ENCODE peak calls at places on chromosomes 4 and X, in seven cellular contexts. One of them, this sample, is unnamed.

GRCh38 chr4:14906805-14907204 is 95.5 kb upstream of the CPEB2 start:
- DNase-seq in left lung: no peak
- DNase-seq in type B pancreatic cell: no peak
- DNase-seq in heart right ventricle: no peak
- DNase-seq in BJ: no peak
- DNase-seq in brain microvascular endothelial cell: no peak
- DNase-seq in kidney epithelial cell: no peak
- DNase-seq in this sample: no peak

GRCh38 chr4:153763404-153763803 is 3.6 kb upstream of the RNF175 start:
- DNase-seq in type B pancreatic cell: no peak
- DNase-seq in left lung: no peak
- DNase-seq in kidney epithelial cell: no peak
- DNase-seq in heart right ventricle: no peak
- DNase-seq in BJ: no peak
- DNase-seq in brain microvascular endothelial cell: no peak
- DNase-seq in this sample: no peak

GRCh38 chrX:37905436-37906147 is 58.2 kb upstream of the DYNLT3 start:
- DNase-seq in BJ: no peak
- DNase-seq in brain microvascular endothelial cell: peak
- DNase-seq in kidney epithelial cell: no peak
- DNase-seq in heart right ventricle: no peak
- DNase-seq in left lung: peak
- DNase-seq in type B pancreatic cell: peak
- DNase-seq in this sample: peak

GRCh38 chr4:8695237-8696219 is 103.0 kb downstream of the CPZ start:
- DNase-seq in BJ: no peak
- DNase-seq in heart right ventricle: no peak
- DNase-seq in brain microvascular endothelial cell: no peak
- DNase-seq in kidney epithelial cell: no peak
- DNase-seq in type B pancreatic cell: peak
- DNase-seq in left lung: no peak
- DNase-seq in this sample: no peak

GRCh38 chrX:151771726-151772125 is 37.2 kb downstream of the CNGA2 start:
- DNase-seq in kidney epithelial cell: no peak
- DNase-seq in BJ: no peak
- DNase-seq in left lung: no peak
- DNase-seq in type B pancreatic cell: peak
- DNase-seq in brain microvascular endothelial cell: no peak
- DNase-seq in heart right ventricle: no peak
- DNase-seq in this sample: no peak

GRCh38 chrX:57265126-57265525 is 21.4 kb upstream of the FAAH2 start:
- DNase-seq in heart right ventricle: no peak
- DNase-seq in BJ: no peak
- DNase-seq in left lung: no peak
- DNase-seq in type B pancreatic cell: no peak
- DNase-seq in kidney epithelial cell: no peak
- DNase-seq in brain microvascular endothelial cell: no peak
- DNase-seq in this sample: no peak

GRCh38 chr4:84678976-84679744 is 96.2 kb downstream of the CDS1 start:
- DNase-seq in BJ: no peak
- DNase-seq in type B pancreatic cell: no peak
- DNase-seq in brain microvascular endothelial cell: no peak
- DNase-seq in left lung: no peak
- DNase-seq in kidney epithelial cell: no peak
- DNase-seq in heart right ventricle: no peak
- DNase-seq in this sample: no peak

GRCh38 chrX:101190736-101191135 is 28.9 kb upstream of the DRP2 start:
- DNase-seq in kidney epithelial cell: no peak
- DNase-seq in BJ: no peak
- DNase-seq in type B pancreatic cell: no peak
- DNase-seq in left lung: no peak
- DNase-seq in brain microvascular endothelial cell: no peak
- DNase-seq in heart right ventricle: no peak
- DNase-seq in this sample: no peak

GRCh38 chr4:155762351-155762750 is 3.5 kb downstream of the GUCY1B1 start:
- DNase-seq in left lung: no peak
- DNase-seq in type B pancreatic cell: no peak
- DNase-seq in brain microvascular endothelial cell: no peak
- DNase-seq in kidney epithelial cell: no peak
- DNase-seq in BJ: no peak
- DNase-seq in heart right ventricle: no peak
- DNase-seq in this sample: no peak

GRCh38 chr4:155639674-155640529 is 26.7 kb upstream of the GUCY1A1 start:
- DNase-seq in brain microvascular endothelial cell: no peak
- DNase-seq in heart right ventricle: no peak
- DNase-seq in left lung: no peak
- DNase-seq in type B pancreatic cell: no peak
- DNase-seq in BJ: no peak
- DNase-seq in kidney epithelial cell: no peak
- DNase-seq in this sample: no peak

GRCh38 chrX:155966876-155967275 is 30.6 kb upstream of the IL9R start:
- DNase-seq in heart right ventricle: no peak
- DNase-seq in brain microvascular endothelial cell: no peak
- DNase-seq in kidney epithelial cell: no peak
- DNase-seq in type B pancreatic cell: no peak
- DNase-seq in BJ: peak
- DNase-seq in left lung: no peak
- DNase-seq in this sample: no peak

GRCh38 chr4:176300036-176300435 is 19.7 kb upstream of the SPCS3 start:
- DNase-seq in type B pancreatic cell: no peak
- DNase-seq in left lung: no peak
- DNase-seq in BJ: no peak
- DNase-seq in brain microvascular endothelial cell: no peak
- DNase-seq in kidney epithelial cell: no peak
- DNase-seq in heart right ventricle: no peak
- DNase-seq in this sample: no peak

GRCh38 chr4:176538217-176538925 is 218.6 kb downstream of the SPCS3 start:
- DNase-seq in BJ: peak
- DNase-seq in left lung: no peak
- DNase-seq in type B pancreatic cell: no peak
- DNase-seq in kidney epithelial cell: peak
- DNase-seq in heart right ventricle: no peak
- DNase-seq in brain microvascular endothelial cell: peak
- DNase-seq in this sample: no peak

GRCh38 chr4:87974856-87975462 is 555 bp upstream of the SPP1 start:
- DNase-seq in brain microvascular endothelial cell: no peak
- DNase-seq in BJ: no peak
- DNase-seq in heart right ventricle: no peak
- DNase-seq in type B pancreatic cell: no peak
- DNase-seq in left lung: peak
- DNase-seq in kidney epithelial cell: peak
- DNase-seq in this sample: no peak

GRCh38 chr4:128862608-128863313 is 53.3 kb downstream of the JADE1 start:
- DNase-seq in left lung: peak
- DNase-seq in heart right ventricle: no peak
- DNase-seq in brain microvascular endothelial cell: no peak
- DNase-seq in BJ: no peak
- DNase-seq in kidney epithelial cell: no peak
- DNase-seq in type B pancreatic cell: no peak
- DNase-seq in this sample: no peak

GRCh38 chrX:1222511-1223252 is 10.2 kb upstream of the CRLF2 start:
- DNase-seq in BJ: no peak
- DNase-seq in left lung: no peak
- DNase-seq in kidney epithelial cell: no peak
- DNase-seq in brain microvascular endothelial cell: peak
- DNase-seq in heart right ventricle: no peak
- DNase-seq in type B pancreatic cell: no peak
- DNase-seq in this sample: no peak

GRCh38 chr4:8323947-8324555 is 54.5 kb downstream of the HTRA3 start:
- DNase-seq in BJ: no peak
- DNase-seq in kidney epithelial cell: no peak
- DNase-seq in heart right ventricle: peak
- DNase-seq in left lung: no peak
- DNase-seq in brain microvascular endothelial cell: no peak
- DNase-seq in type B pancreatic cell: peak
- DNase-seq in this sample: peak

GRCh38 chr4:123699823-123700822 is 303.5 kb downstream of the SPRY1 start:
- DNase-seq in kidney epithelial cell: peak
- DNase-seq in type B pancreatic cell: no peak
- DNase-seq in brain microvascular endothelial cell: peak
- DNase-seq in BJ: peak
- DNase-seq in left lung: no peak
- DNase-seq in heart right ventricle: peak
- DNase-seq in this sample: no peak

GRCh38 chr4:113659127-113659526 is 102.4 kb downstream of the CAMK2D start:
- DNase-seq in type B pancreatic cell: no peak
- DNase-seq in kidney epithelial cell: no peak
- DNase-seq in brain microvascular endothelial cell: no peak
- DNase-seq in heart right ventricle: no peak
- DNase-seq in BJ: no peak
- DNase-seq in left lung: no peak
- DNase-seq in this sample: no peak

GRCh38 chrX:24294619-24295018 is 19.2 kb downstream of the SUPT20HL2 start:
- DNase-seq in brain microvascular endothelial cell: peak
- DNase-seq in kidney epithelial cell: no peak
- DNase-seq in heart right ventricle: no peak
- DNase-seq in left lung: no peak
- DNase-seq in type B pancreatic cell: no peak
- DNase-seq in BJ: no peak
- DNase-seq in this sample: no peak

GRCh38 chr4:186808635-186809018 is 85.0 kb upstream of the FAT1 start:
- DNase-seq in heart right ventricle: no peak
- DNase-seq in type B pancreatic cell: no peak
- DNase-seq in brain microvascular endothelial cell: peak
- DNase-seq in BJ: peak
- DNase-seq in left lung: no peak
- DNase-seq in kidney epithelial cell: peak
- DNase-seq in this sample: no peak

GRCh38 chr4:115325836-115326235 is 212.4 kb upstream of the NDST4 start:
- DNase-seq in kidney epithelial cell: no peak
- DNase-seq in heart right ventricle: no peak
- DNase-seq in brain microvascular endothelial cell: no peak
- DNase-seq in type B pancreatic cell: no peak
- DNase-seq in left lung: no peak
- DNase-seq in BJ: no peak
- DNase-seq in this sample: no peak

GRCh38 chr4:177033130-177033529 is 240.4 kb upstream of the VEGFC start:
- DNase-seq in kidney epithelial cell: no peak
- DNase-seq in left lung: no peak
- DNase-seq in BJ: no peak
- DNase-seq in type B pancreatic cell: no peak
- DNase-seq in brain microvascular endothelial cell: no peak
- DNase-seq in heart right ventricle: no peak
- DNase-seq in this sample: no peak

GRCh38 chrX:145817299-145817665 is 347 bp upstream of the SLITRK2 start:
- DNase-seq in heart right ventricle: no peak
- DNase-seq in kidney epithelial cell: no peak
- DNase-seq in left lung: no peak
- DNase-seq in brain microvascular endothelial cell: no peak
- DNase-seq in BJ: no peak
- DNase-seq in type B pancreatic cell: no peak
- DNase-seq in this sample: no peak
- TF ChIP-seq CTCF in heart right ventricle: no peak
- TF ChIP-seq CTCF in kidney epithelial cell: no peak
- TF ChIP-seq CTCF in left lung: no peak
- TF ChIP-seq CTCF in brain microvascular endothelial cell: no peak
- TF ChIP-seq CTCF in BJ: no peak
- TF ChIP-seq CTCF in type B pancreatic cell: no peak
- TF ChIP-seq CTCF in this sample: no peak

GRCh38 chr4:2008671-2008920 is 178 bp downstream of the NELFA start:
- DNase-seq in left lung: no peak
- DNase-seq in kidney epithelial cell: no peak
- DNase-seq in brain microvascular endothelial cell: no peak
- DNase-seq in BJ: no peak
- DNase-seq in type B pancreatic cell: no peak
- DNase-seq in heart right ventricle: no peak
- DNase-seq in this sample: no peak
- TF ChIP-seq CTCF in left lung: no peak
- TF ChIP-seq CTCF in kidney epithelial cell: no peak
- TF ChIP-seq CTCF in brain microvascular endothelial cell: peak
- TF ChIP-seq CTCF in BJ: no peak
- TF ChIP-seq CTCF in type B pancreatic cell: no peak
- TF ChIP-seq CTCF in heart right ventricle: no peak
- TF ChIP-seq CTCF in this sample: no peak

DNA sequence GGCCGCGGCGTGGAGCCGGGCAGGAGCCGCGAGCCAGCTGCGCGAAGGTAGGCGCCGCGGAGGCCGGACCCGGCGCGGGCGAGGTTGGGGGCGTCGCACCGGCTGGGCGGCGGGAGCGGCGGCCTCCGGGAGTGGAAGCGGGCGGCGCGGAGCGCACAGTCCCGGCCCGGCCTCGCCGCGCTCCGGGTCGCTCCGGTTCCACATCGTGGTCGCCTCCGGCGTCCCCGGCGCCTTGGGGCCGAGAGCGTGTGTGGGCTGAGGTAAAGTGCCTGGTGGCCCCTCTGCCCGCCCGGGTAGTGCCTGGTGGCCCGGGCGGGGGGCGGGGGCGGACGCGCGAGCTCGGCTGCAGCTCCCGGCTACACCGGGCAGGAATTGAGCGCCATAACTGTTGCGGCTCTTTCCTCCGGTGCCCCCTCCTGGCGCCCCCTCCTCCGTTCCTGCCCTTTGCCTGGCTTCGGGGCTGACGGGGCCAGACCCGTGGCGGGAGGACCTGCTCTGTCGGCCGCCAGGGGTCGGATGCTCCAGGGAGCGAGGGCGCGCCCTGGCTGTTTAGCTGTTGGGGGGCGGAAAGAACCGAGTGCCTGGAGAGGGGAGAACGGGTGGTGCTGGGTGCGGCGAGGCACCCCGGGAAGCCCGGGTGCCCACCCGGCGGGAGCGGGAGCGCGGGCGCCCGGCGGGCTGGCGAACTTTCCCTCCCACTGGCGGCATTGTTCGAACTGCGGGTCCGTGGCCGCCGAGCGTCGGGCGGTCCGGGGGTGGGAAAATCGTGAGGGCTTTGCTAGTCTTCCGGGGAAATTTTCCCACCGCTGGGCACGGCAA is 661 bp downstream of the JADE3 start:
- DNase-seq in BJ: no peak
- DNase-seq in type B pancreatic cell: peak
- DNase-seq in brain microvascular endothelial cell: peak
- DNase-seq in kidney epithelial cell: no peak
- DNase-seq in heart right ventricle: peak
- DNase-seq in left lung: peak
- DNase-seq in this sample: peak
- TF ChIP-seq CTCF in BJ: peak
- TF ChIP-seq CTCF in type B pancreatic cell: peak
- TF ChIP-seq CTCF in brain microvascular endothelial cell: peak
- TF ChIP-seq CTCF in kidney epithelial cell: peak
- TF ChIP-seq CTCF in heart right ventricle: no peak
- TF ChIP-seq CTCF in left lung: peak
- TF ChIP-seq CTCF in this sample: peak

GRCh38 chrX:153659268-153659667 is 12.3 kb downstream of the DUSP9 start:
- DNase-seq in left lung: no peak
- DNase-seq in type B pancreatic cell: no peak
- DNase-seq in heart right ventricle: no peak
- DNase-seq in brain microvascular endothelial cell: no peak
- DNase-seq in BJ: no peak
- DNase-seq in kidney epithelial cell: no peak
- DNase-seq in this sample: no peak

GRCh38 chrX:153657161-153657560 is 10.2 kb downstream of the DUSP9 start:
- DNase-seq in brain microvascular endothelial cell: no peak
- DNase-seq in left lung: no peak
- DNase-seq in type B pancreatic cell: no peak
- DNase-seq in heart right ventricle: no peak
- DNase-seq in BJ: no peak
- DNase-seq in kidney epithelial cell: no peak
- DNase-seq in this sample: peak

GRCh38 chrX:153665726-153666306 is 7.8 kb downstream of the PNCK start:
- DNase-seq in heart right ventricle: no peak
- DNase-seq in brain microvascular endothelial cell: no peak
- DNase-seq in type B pancreatic cell: no peak
- DNase-seq in kidney epithelial cell: no peak
- DNase-seq in left lung: no peak
- DNase-seq in BJ: no peak
- DNase-seq in this sample: no peak

GRCh38 chrX:153667281-153667831 is 6.3 kb downstream of the PNCK start:
- DNase-seq in BJ: no peak
- DNase-seq in brain microvascular endothelial cell: no peak
- DNase-seq in type B pancreatic cell: no peak
- DNase-seq in heart right ventricle: no peak
- DNase-seq in kidney epithelial cell: no peak
- DNase-seq in left lung: no peak
- DNase-seq in this sample: peak

GRCh38 chrX:153662266-153662665 is 11.3 kb downstream of the PNCK start:
- DNase-seq in left lung: peak
- DNase-seq in type B pancreatic cell: peak
- DNase-seq in heart right ventricle: peak
- DNase-seq in brain microvascular endothelial cell: peak
- DNase-seq in BJ: no peak
- DNase-seq in kidney epithelial cell: no peak
- DNase-seq in this sample: peak
- TF ChIP-seq CTCF in left lung: peak
- TF ChIP-seq CTCF in type B pancreatic cell: peak
- TF ChIP-seq CTCF in heart right ventricle: peak
- TF ChIP-seq CTCF in brain microvascular endothelial cell: peak
- TF ChIP-seq CTCF in BJ: peak
- TF ChIP-seq CTCF in kidney epithelial cell: peak
- TF ChIP-seq CTCF in this sample: peak